ENCODE peak calls at places on chromosomes 4 and X, in nine cellular contexts. X, U, P, A, V, D, H, W and F are unnamed samples.

GRCh38 chr4:99876946-99877345 is 17.3 kb downstream of the LAMTOR3 start:
- DNase-seq in X (peak), U (no peak), P (no peak), A (no peak), V (no peak), D (no peak), H (no peak), W (no peak), F (no peak)

GRCh38 chr4:32258986-32259385 is 1538.8 kb downstream of the PCDH7 start:
- DNase-seq in X (no peak), U (no peak), P (no peak), A (no peak), V (no peak), D (no peak), H (no peak), W (no peak), F (no peak)

GRCh38 chr4:164700471-164700870 is 53.5 kb upstream of the SMIM31 start:
- DNase-seq in X (no peak), U (peak), P (no peak), A (no peak), V (no peak), D (no peak), H (no peak), W (no peak), F (no peak)

GRCh38 chrX:15781964-15782711 is 8.1 kb upstream of the ZRSR2 start:
- DNase-seq in X (no peak), U (no peak), P (no peak), A (no peak), V (no peak), D (no peak), H (no peak), W (no peak), F (no peak)

GRCh38 chr4:168881754-168882153 is 128.3 kb downstream of the CBR4 start:
- DNase-seq in X (no peak), U (no peak), P (no peak), A (no peak), V (no peak), D (no peak), H (no peak), W (no peak), F (no peak)

GRCh38 chrX:104319346-104319745 is 64.6 kb upstream of the ESX1 start:
- DNase-seq in X (no peak), U (no peak), P (no peak), A (no peak), V (no peak), D (no peak), H (no peak), W (no peak), F (no peak)

GRCh38 chr4:184596617-184597185 is 52.5 kb downstream of the CASP3 start:
- DNase-seq in X (no peak), U (no peak), P (no peak), A (no peak), V (no peak), D (no peak), H (no peak), W (no peak), F (no peak)

GRCh38 chrX:54921427-54922021 is 900 bp downstream of the TRO start:
- DNase-seq in X (peak), U (peak), P (peak), A (peak), V (peak), D (peak), H (peak), W (peak), F (peak)

GRCh38 chrX:103211012-103211715 is 3.7 kb upstream of the BEX4 start:
- DNase-seq in X (peak), U (peak), P (peak), A (peak), V (peak), D (peak), H (peak), W (no peak), F (no peak)

GRCh38 chrX:84336646-84337045 is 148.6 kb upstream of the RPS6KA6 start:
- DNase-seq in X (peak), U (no peak), P (no peak), A (no peak), V (no peak), D (no peak), H (no peak), W (no peak), F (no peak)

GRCh38 chr4:36003051-36003450 is 241.3 kb downstream of the ARAP2 start:
- DNase-seq in X (no peak), U (no peak), P (no peak), A (no peak), V (no peak), D (no peak), H (no peak), W (no peak), F (no peak)

GRCh38 chr4:133188433-133189175 is 39.5 kb downstream of the PCDH10 start:
- DNase-seq in X (no peak), U (no peak), P (no peak), A (no peak), V (no peak), D (no peak), H (no peak), W (no peak), F (no peak)

GRCh38 chr4:54904953-54905352 is 220.4 kb downstream of the KDR start:
- DNase-seq in X (no peak), U (no peak), P (no peak), A (no peak), V (no peak), D (no peak), H (no peak), W (no peak), F (no peak)

GRCh38 chr4:168265327-168265726 is 53.2 kb downstream of the DDX60 start:
- DNase-seq in X (no peak), U (no peak), P (no peak), A (no peak), V (no peak), D (no peak), H (no peak), W (no peak), F (no peak)

GRCh38 chr4:67700119-67700873 is 659 bp downstream of the UBA6 start:
- DNase-seq in X (peak), U (no peak), P (no peak), A (no peak), V (peak), D (no peak), H (peak), W (no peak), F (no peak)

GRCh38 chr4:3200423-3201090 is 48.4 kb upstream of the MSANTD1 start:
- DNase-seq in X (no peak), U (no peak), P (no peak), A (no peak), V (no peak), D (no peak), H (no peak), W (no peak), F (no peak)

GRCh38 chr4:743463-744211 is 38.0 kb downstream of the PCGF3 start:
- DNase-seq in X (no peak), U (no peak), P (no peak), A (no peak), V (no peak), D (no peak), H (no peak), W (no peak), F (no peak)

GRCh38 chrX:44784241-44784640 is 59.6 kb upstream of the DUSP21 start:
- DNase-seq in X (no peak), U (no peak), P (no peak), A (no peak), V (no peak), D (no peak), H (no peak), W (no peak), F (no peak)

GRCh38 chr4:6179362-6179761 is 21.0 kb downstream of the JAKMIP1 start:
- DNase-seq in X (no peak), U (no peak), P (no peak), A (no peak), V (no peak), D (no peak), H (no peak), W (no peak), F (no peak)

GRCh38 chrX:45622538-45622937 is 421.9 kb upstream of the DIPK2B start:
- DNase-seq in X (peak), U (no peak), P (no peak), A (no peak), V (no peak), D (no peak), H (no peak), W (no peak), F (no peak)

GRCh38 chr4:147482281-147482680 is 1.4 kb downstream of the EDNRA start:
- DNase-seq in X (peak), U (no peak), P (no peak), A (no peak), V (no peak), D (no peak), H (no peak), W (no peak), F (no peak)

GRCh38 chrX:133607419-133608348 is 192.4 kb upstream of the GPC4 start:
- DNase-seq in X (no peak), U (no peak), P (no peak), A (peak), V (no peak), D (no peak), H (no peak), W (no peak), F (no peak)

GRCh38 chrX:110086162-110086915 is 83.4 kb downstream of the TMEM164 start:
- DNase-seq in X (peak), U (no peak), P (no peak), A (no peak), V (no peak), D (no peak), H (no peak), W (no peak), F (no peak)

GRCh38 chrX:135973548-135974278 is at the start of gene MMGT1:
- DNase-seq in X (peak), U (peak), P (peak), A (peak), V (peak), D (peak), H (peak), W (peak), F (peak)

GRCh38 chr4:151569650-151570049 is 160.7 kb downstream of the FHIP1A start:
- DNase-seq in X (no peak), U (no peak), P (no peak), A (no peak), V (peak), D (no peak), H (no peak), W (no peak), F (no peak)

GRCh38 chrX:149699761-149700160 is 12.1 kb upstream of the MAGEA11 start:
- DNase-seq in X (no peak), U (no peak), P (no peak), A (no peak), V (no peak), D (no peak), H (no peak), W (no peak), F (no peak)

GRCh38 chr4:121951570-121952110 is at the start of gene TRPC3:
- DNase-seq in X (peak), U (peak), P (no peak), A (no peak), V (peak), D (peak), H (peak), W (peak), F (no peak)

GRCh38 chr4:80183196-80184052 is 13.9 kb upstream of the PRDM8 start:
- DNase-seq in X (no peak), U (no peak), P (no peak), A (no peak), V (no peak), D (no peak), H (peak), W (peak), F (no peak)

GRCh38 chr4:105061136-105061696 is 85.5 kb upstream of the TET2 start:
- DNase-seq in X (peak), U (no peak), P (no peak), A (peak), V (no peak), D (no peak), H (no peak), W (no peak), F (no peak)

GRCh38 chr4:88178633-88179231 is 20.3 kb upstream of the ABCG2 start:
- DNase-seq in X (no peak), U (no peak), P (no peak), A (no peak), V (no peak), D (no peak), H (no peak), W (no peak), F (no peak)

GRCh38 chrX:50838820-50839600 is 25.0 kb upstream of the SHROOM4 start:
- DNase-seq in X (peak), U (no peak), P (no peak), A (no peak), V (no peak), D (no peak), H (no peak), W (no peak), F (no peak)

GRCh38 chrX:107566603-107567262 is 61.6 kb upstream of the PRPS1 start:
- DNase-seq in X (peak), U (no peak), P (no peak), A (no peak), V (no peak), D (no peak), H (no peak), W (no peak), F (no peak)

GRCh38 chr4:15735531-15735930 is 32.7 kb downstream of the BST1 start:
- DNase-seq in X (no peak), U (no peak), P (no peak), A (no peak), V (no peak), D (no peak), H (no peak), W (no peak), F (no peak)

GRCh38 chrX:128458888-128459287 is 406.7 kb upstream of the ACTRT1 start:
- DNase-seq in X (peak), U (no peak), P (no peak), A (no peak), V (no peak), D (no peak), H (no peak), W (no peak), F (no peak)

GRCh38 chr4:59655996-59656395 is 1544.1 kb upstream of the ADGRL3 start:
- DNase-seq in X (no peak), U (no peak), P (no peak), A (no peak), V (no peak), D (no peak), H (peak), W (no peak), F (no peak)

GRCh38 chr4:119559044-119559647 is 69.5 kb downstream of the PDE5A start:
- DNase-seq in X (peak), U (no peak), P (no peak), A (no peak), V (peak), D (peak), H (no peak), W (no peak), F (no peak)

GRCh38 chr4:82797048-82797590 is 1.5 kb downstream of the SCD5 start:
- DNase-seq in X (no peak), U (peak), P (no peak), A (no peak), V (peak), D (no peak), H (no peak), W (no peak), F (no peak)

GRCh38 chr4:40630335-40631021 is 814 bp upstream of the RBM47 start:
- DNase-seq in X (no peak), U (peak), P (peak), A (peak), V (no peak), D (no peak), H (peak), W (no peak), F (no peak)